ENCODE peak calls at places on chromosomes 4 and X, in four cellular contexts. F, O, H and Z are unnamed samples.

GRCh38 chr4:137414802-137415201 is 117.5 kb downstream of the PCDH18 start:
- DNase-seq in F (no peak), O (no peak), H (no peak), Z (no peak)

GRCh38 chr4:123585111-123585510 is 188.5 kb downstream of the SPRY1 start:
- DNase-seq in F (no peak), O (no peak), H (no peak), Z (no peak)

GRCh38 chrX:151085207-151085606 is 91.2 kb upstream of the GPR50 start:
- DNase-seq in F (no peak), O (no peak), H (no peak), Z (no peak)

GRCh38 chr4:151165205-151166000 is 66.0 kb downstream of the RPS3A start:
- DNase-seq in F (no peak), O (peak), H (no peak), Z (peak)

GRCh38 chr4:76211769-76212168 is 1.9 kb downstream of the SCARB2 start:
- DNase-seq in F (no peak), O (no peak), H (no peak), Z (no peak)

GRCh38 chr4:128427832-128428366 is 140.3 kb upstream of the PGRMC2 start:
- DNase-seq in F (peak), O (peak), H (no peak), Z (peak)

GRCh38 chr4:150750824-150751223 is 168.9 kb downstream of the MAB21L2 start:
- DNase-seq in F (no peak), O (no peak), H (no peak), Z (no peak)

GRCh38 chr4:162793004-162793403 is 373.7 kb downstream of the NAF1 start:
- DNase-seq in F (no peak), O (no peak), H (no peak), Z (no peak)

GRCh38 chr4:64144994-64145393 is 264.3 kb downstream of the TECRL start:
- DNase-seq in F (no peak), O (no peak), H (no peak), Z (no peak)